ENCODE peak calls at places on chromosomes 11 and 22, in seven cellular contexts. T is A549; R is stimulated activated CD4-positive, alpha-beta T cell treated with anti-CD3 and anti-CD28 coated beads, Interleukin-12 subunit alpha, Interleukin-12 subunit beta, amount 100 ng/mL, for 24 hours; K is T-cell; S is DMS153; Q is adrenal gland; P is GM03348. X is an unnamed sample.

GRCh38 chr22:42340150-42340549 is 69.7 kb upstream of the TCF20 start:
- DNase-seq in T (no peak), R (no peak), K (no peak), S (no peak), Q (no peak), P (no peak), X (no peak)

GRCh38 chr22:30843245-30843644 is 125.3 kb downstream of the MORC2 start:
- DNase-seq in T (no peak), R (no peak), K (no peak), S (no peak), Q (no peak), P (no peak), X (no peak)

GRCh38 chr11:119741369-119742262 is 12.6 kb upstream of the NECTIN1 start:
- DNase-seq in T (peak; percentile 20), R (no peak), K (peak; percentile 32), S (no peak), Q (peak; percentile 41), P (peak; percentile 75), X (peak; percentile 79)

GRCh38 chr11:2267871-2268825 is 2.2 kb downstream of the ASCL2 start:
- DNase-seq in T (no peak), R (no peak), K (no peak), S (no peak), Q (no peak), P (peak; percentile 10), X (no peak)

GRCh38 chr22:42078469-42079318 is 806 bp upstream of the SMDT1 start:
- DNase-seq in T (no peak), R (no peak), K (no peak), S (no peak), Q (no peak), P (peak; percentile 29), X (no peak)

GRCh38 chr11:2932850-2933251 is 3.6 kb upstream of the PHLDA2 start:
- DNase-seq in T (no peak), R (no peak), K (peak; percentile 16), S (no peak), Q (peak; percentile 16), P (no peak), X (peak; percentile 29)

GRCh38 chr11:2448661-2449547 is 4.1 kb downstream of the KCNQ1 start:
- DNase-seq in T (no peak), R (no peak), K (no peak), S (no peak), Q (no peak), P (no peak), X (no peak)

GRCh38 chr11:77783023-77783422 is 37.5 kb downstream of the RSF1 start:
- DNase-seq in T (no peak), R (no peak), K (no peak), S (no peak), Q (no peak), P (no peak), X (no peak)

GRCh38 chr11:114057147-114057546 is 2.4 kb upstream of the ZBTB16 start:
- DNase-seq in T (no peak), R (no peak), K (no peak), S (no peak), Q (peak; percentile 67), P (no peak), X (no peak)

GRCh38 chr11:116576523-116576922 is 196.3 kb downstream of the BUD13 start:
- DNase-seq in T (no peak), R (no peak), K (no peak), S (no peak), Q (no peak), P (no peak), X (no peak)

GRCh38 chr11:7612661-7613393 is 60.5 kb downstream of the CYB5R2 start:
- DNase-seq in T (no peak), R (no peak), K (no peak), S (no peak), Q (no peak), P (no peak), X (no peak)

GRCh38 chr11:3340025-3340424 is 38.9 kb downstream of the ZNF195 start:
- DNase-seq in T (peak; percentile 27), R (no peak), K (no peak), S (no peak), Q (no peak), P (peak; percentile 79), X (peak; percentile 77)

GRCh38 chr22:32269316-32269715 is 14.2 kb upstream of the SLC5A4 start:
- DNase-seq in T (no peak), R (no peak), K (no peak), S (no peak), Q (no peak), P (no peak), X (no peak)

GRCh38 chr22:27792452-27793165 is 8.9 kb downstream of the MN1 start:
- DNase-seq in T (no peak), R (no peak), K (no peak), S (no peak), Q (no peak), P (no peak), X (no peak)